ENCODE peak calls at places on chromosomes 16 and 17, in ten cellular contexts. One of them, this sample, is unnamed.

GRCh38 chr17:78239489-78239931 is 8.1 kb downstream of the TMEM235 start:
- DNase-seq in left ventricle myocardium inferior: no peak
- DNase-seq in cardiac muscle cell: no peak
- DNase-seq in colonic mucosa: no peak
- DNase-seq in fibroblast of lung: no peak
- DNase-seq in uterus: no peak
- DNase-seq in A549: no peak
- DNase-seq in thoracic aorta: no peak
- DNase-seq in hepatocyte: peak; percentile 8
- DNase-seq in psoas muscle: no peak
- DNase-seq in this sample: peak; percentile 33

GRCh38 chr16:50326835-50327465 is 41.8 kb downstream of the BRD7 start:
- DNase-seq in fibroblast of lung: peak; percentile 31
- DNase-seq in colonic mucosa: no peak
- DNase-seq in thoracic aorta: no peak
- DNase-seq in left ventricle myocardium inferior: no peak
- DNase-seq in uterus: no peak
- DNase-seq in hepatocyte: no peak
- DNase-seq in cardiac muscle cell: peak; percentile 48
- DNase-seq in psoas muscle: no peak
- DNase-seq in A549: no peak
- DNase-seq in this sample: no peak

GRCh38 chr17:40244255-40244654 is 25.2 kb downstream of the WIPF2 start:
- DNase-seq in hepatocyte: no peak
- DNase-seq in A549: no peak
- DNase-seq in psoas muscle: no peak
- DNase-seq in colonic mucosa: no peak
- DNase-seq in fibroblast of lung: no peak
- DNase-seq in thoracic aorta: no peak
- DNase-seq in cardiac muscle cell: no peak
- DNase-seq in left ventricle myocardium inferior: no peak
- DNase-seq in uterus: no peak
- DNase-seq in this sample: no peak

GRCh38 chr16:57764341-57765159 is 29.0 kb downstream of the KATNB1 start:
- DNase-seq in hepatocyte: peak; percentile 62
- DNase-seq in fibroblast of lung: peak; percentile 80
- DNase-seq in cardiac muscle cell: no peak
- DNase-seq in left ventricle myocardium inferior: no peak
- DNase-seq in colonic mucosa: no peak
- DNase-seq in psoas muscle: peak; percentile 49
- DNase-seq in uterus: no peak
- DNase-seq in A549: peak; percentile 86
- DNase-seq in thoracic aorta: no peak
- DNase-seq in this sample: peak; percentile 77

GRCh38 chr16:23148513-23149266 is 562 bp downstream of the USP31 start:
- DNase-seq in A549: peak; percentile 35
- DNase-seq in fibroblast of lung: peak; percentile 60
- DNase-seq in cardiac muscle cell: peak; percentile 54
- DNase-seq in hepatocyte: peak; percentile 71
- DNase-seq in left ventricle myocardium inferior: peak; percentile 83
- DNase-seq in psoas muscle: peak; percentile 93
- DNase-seq in thoracic aorta: no peak
- DNase-seq in uterus: peak; percentile 76
- DNase-seq in colonic mucosa: peak; percentile 77
- DNase-seq in this sample: peak; percentile 89

GRCh38 chr17:55641559-55642160 is 81.0 kb downstream of the TMEM100 start:
- DNase-seq in left ventricle myocardium inferior: peak; percentile 63
- DNase-seq in hepatocyte: peak; percentile 71
- DNase-seq in cardiac muscle cell: peak; percentile 88
- DNase-seq in A549: peak; percentile 20
- DNase-seq in psoas muscle: peak; percentile 72
- DNase-seq in uterus: peak; percentile 75
- DNase-seq in fibroblast of lung: peak; percentile 83
- DNase-seq in thoracic aorta: no peak
- DNase-seq in colonic mucosa: peak; percentile 61
- DNase-seq in this sample: no peak

GRCh38 chr16:74724820-74725549 is 24.3 kb upstream of the MLKL start:
- DNase-seq in psoas muscle: peak; percentile 36
- DNase-seq in thoracic aorta: no peak
- DNase-seq in cardiac muscle cell: no peak
- DNase-seq in uterus: no peak
- DNase-seq in fibroblast of lung: peak; percentile 45
- DNase-seq in left ventricle myocardium inferior: no peak
- DNase-seq in hepatocyte: no peak
- DNase-seq in A549: no peak
- DNase-seq in colonic mucosa: no peak
- DNase-seq in this sample: no peak

GRCh38 chr16:15032547-15033308 is 23.1 kb downstream of the NTAN1 start:
- DNase-seq in fibroblast of lung: peak; percentile 36
- DNase-seq in thoracic aorta: no peak
- DNase-seq in uterus: no peak
- DNase-seq in hepatocyte: no peak
- DNase-seq in psoas muscle: no peak
- DNase-seq in cardiac muscle cell: no peak
- DNase-seq in colonic mucosa: no peak
- DNase-seq in left ventricle myocardium inferior: no peak
- DNase-seq in A549: no peak
- DNase-seq in this sample: no peak

GRCh38 chr16:2042666-2043295 is 4.9 kb downstream of the NTHL1 start:
- DNase-seq in psoas muscle: no peak
- DNase-seq in fibroblast of lung: no peak
- DNase-seq in A549: no peak
- DNase-seq in uterus: no peak
- DNase-seq in cardiac muscle cell: no peak
- DNase-seq in left ventricle myocardium inferior: no peak
- DNase-seq in hepatocyte: no peak
- DNase-seq in thoracic aorta: no peak
- DNase-seq in colonic mucosa: peak; percentile 62
- DNase-seq in this sample: peak; percentile 62

GRCh38 chr16:80300876-80301275 is 239.9 kb upstream of the DYNLRB2 start:
- DNase-seq in colonic mucosa: no peak
- DNase-seq in psoas muscle: no peak
- DNase-seq in fibroblast of lung: peak; percentile 2
- DNase-seq in uterus: no peak
- DNase-seq in hepatocyte: no peak
- DNase-seq in thoracic aorta: no peak
- DNase-seq in cardiac muscle cell: peak; percentile 29
- DNase-seq in left ventricle myocardium inferior: no peak
- DNase-seq in A549: no peak
- DNase-seq in this sample: no peak

GRCh38 chr17:28643979-28644781 is 778 bp downstream of the BLTP2 start:
- DNase-seq in uterus: no peak
- DNase-seq in colonic mucosa: peak; percentile 60
- DNase-seq in fibroblast of lung: peak; percentile 53
- DNase-seq in psoas muscle: peak; percentile 66
- DNase-seq in left ventricle myocardium inferior: no peak
- DNase-seq in hepatocyte: peak; percentile 77
- DNase-seq in A549: peak; percentile 83
- DNase-seq in thoracic aorta: no peak
- DNase-seq in cardiac muscle cell: peak; percentile 61
- DNase-seq in this sample: peak; percentile 67

GRCh38 chr16:86581458-86581857 is 3.1 kb downstream of the FOXL1 start:
- DNase-seq in left ventricle myocardium inferior: no peak
- DNase-seq in psoas muscle: no peak
- DNase-seq in thoracic aorta: no peak
- DNase-seq in hepatocyte: no peak
- DNase-seq in colonic mucosa: no peak
- DNase-seq in cardiac muscle cell: no peak
- DNase-seq in A549: no peak
- DNase-seq in fibroblast of lung: no peak
- DNase-seq in uterus: no peak
- DNase-seq in this sample: no peak

DNA sequence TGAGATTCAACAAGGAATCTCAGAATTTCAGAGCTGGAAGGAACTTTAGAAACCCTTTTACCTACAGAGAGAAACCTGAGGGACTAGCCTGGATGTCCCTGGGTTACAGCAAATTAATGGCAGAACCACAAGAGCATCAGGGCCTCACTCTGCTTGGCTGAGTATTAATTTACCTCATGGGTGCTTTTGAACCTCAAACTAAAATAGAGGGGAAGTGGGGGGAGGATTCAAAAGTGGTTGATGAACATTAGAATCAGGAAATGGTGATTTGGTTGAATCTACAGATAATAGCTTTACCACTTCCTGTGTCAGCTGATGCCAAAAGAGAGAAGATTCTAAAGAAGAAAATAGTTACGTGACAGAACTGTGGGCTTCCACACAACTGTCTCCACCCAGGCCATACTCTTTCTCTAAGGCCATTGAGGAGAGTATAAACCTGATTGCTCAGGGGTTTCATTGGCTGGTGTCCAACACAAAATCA is 11.3 kb upstream of the SKAP1 start:
- DNase-seq in psoas muscle: no peak
- DNase-seq in left ventricle myocardium inferior: no peak
- DNase-seq in colonic mucosa: no peak
- DNase-seq in A549: no peak
- DNase-seq in thoracic aorta: no peak
- DNase-seq in hepatocyte: no peak
- DNase-seq in uterus: no peak
- DNase-seq in cardiac muscle cell: no peak
- DNase-seq in fibroblast of lung: no peak
- DNase-seq in this sample: no peak
- H3K4me1 ChIP-seq in psoas muscle: no peaks in the 10 kb centered on the region
- H3K4me1 ChIP-seq in left ventricle myocardium inferior: no peaks in the 10 kb centered on the region
- H3K4me1 ChIP-seq in colonic mucosa: no peaks in the 10 kb centered on the region
- H3K4me1 ChIP-seq in A549: no peaks in the 10 kb centered on the region
- H3K4me1 ChIP-seq in thoracic aorta: no peaks in the 10 kb centered on the region
- H3K4me1 ChIP-seq in hepatocyte: peaks cover 8% of the 10 kb centered on the region
- H3K4me1 ChIP-seq in uterus: no peaks in the 10 kb centered on the region
- H3K4me1 ChIP-seq in cardiac muscle cell: peaks cover 25% of the 10 kb centered on the region
- H3K4me1 ChIP-seq in fibroblast of lung: no peaks in the 10 kb centered on the region
- H3K4me1 ChIP-seq in this sample: no peaks in the 10 kb centered on the region

GRCh38 chr17:76707985-76708807 is 2.6 kb downstream of the MXRA7 start:
- DNase-seq in left ventricle myocardium inferior: peak; percentile 53
- DNase-seq in thoracic aorta: no peak
- DNase-seq in cardiac muscle cell: peak; percentile 69
- DNase-seq in uterus: no peak
- DNase-seq in A549: no peak
- DNase-seq in fibroblast of lung: no peak
- DNase-seq in hepatocyte: no peak
- DNase-seq in colonic mucosa: no peak
- DNase-seq in psoas muscle: peak; percentile 64
- DNase-seq in this sample: no peak
- H3K4me1 ChIP-seq in left ventricle myocardium inferior: peaks cover 87% of the 10 kb centered on the region
- H3K4me1 ChIP-seq in thoracic aorta: peaks cover 18% of the 10 kb centered on the region
- H3K4me1 ChIP-seq in cardiac muscle cell: peaks cover 30% of the 10 kb centered on the region
- H3K4me1 ChIP-seq in uterus: peaks cover 10% of the 10 kb centered on the region
- H3K4me1 ChIP-seq in A549: peaks cover 22% of the 10 kb centered on the region
- H3K4me1 ChIP-seq in fibroblast of lung: peaks cover 19% of the 10 kb centered on the region
- H3K4me1 ChIP-seq in hepatocyte: peaks cover 34% of the 10 kb centered on the region
- H3K4me1 ChIP-seq in colonic mucosa: no peaks in the 10 kb centered on the region
- H3K4me1 ChIP-seq in psoas muscle: peaks cover 34% of the 10 kb centered on the region
- H3K4me1 ChIP-seq in this sample: peaks cover 26% of the 10 kb centered on the region

GRCh38 chr17:77072670-77073069 is 68.1 kb upstream of the SEC14L1 start:
- DNase-seq in fibroblast of lung: no peak
- DNase-seq in psoas muscle: no peak
- DNase-seq in colonic mucosa: no peak
- DNase-seq in hepatocyte: no peak
- DNase-seq in thoracic aorta: no peak
- DNase-seq in cardiac muscle cell: no peak
- DNase-seq in uterus: no peak
- DNase-seq in left ventricle myocardium inferior: no peak
- DNase-seq in A549: no peak
- DNase-seq in this sample: no peak

GRCh38 chr17:77074681-77075080 is 66.1 kb upstream of the SEC14L1 start:
- DNase-seq in fibroblast of lung: no peak
- DNase-seq in cardiac muscle cell: no peak
- DNase-seq in left ventricle myocardium inferior: no peak
- DNase-seq in uterus: no peak
- DNase-seq in thoracic aorta: no peak
- DNase-seq in A549: no peak
- DNase-seq in psoas muscle: no peak
- DNase-seq in hepatocyte: no peak
- DNase-seq in colonic mucosa: no peak
- DNase-seq in this sample: peak; percentile 36

GRCh38 chr17:77070888-77071279 is 69.9 kb upstream of the SEC14L1 start:
- DNase-seq in psoas muscle: no peak
- DNase-seq in left ventricle myocardium inferior: no peak
- DNase-seq in uterus: no peak
- DNase-seq in cardiac muscle cell: no peak
- DNase-seq in fibroblast of lung: no peak
- DNase-seq in colonic mucosa: no peak
- DNase-seq in A549: no peak
- DNase-seq in hepatocyte: no peak
- DNase-seq in thoracic aorta: no peak
- DNase-seq in this sample: no peak

GRCh38 chr17:77071925-77072490 is 68.8 kb upstream of the SEC14L1 start:
- DNase-seq in cardiac muscle cell: no peak
- DNase-seq in psoas muscle: no peak
- DNase-seq in hepatocyte: no peak
- DNase-seq in left ventricle myocardium inferior: no peak
- DNase-seq in fibroblast of lung: no peak
- DNase-seq in thoracic aorta: no peak
- DNase-seq in uterus: no peak
- DNase-seq in colonic mucosa: no peak
- DNase-seq in A549: no peak
- DNase-seq in this sample: no peak

DNA sequence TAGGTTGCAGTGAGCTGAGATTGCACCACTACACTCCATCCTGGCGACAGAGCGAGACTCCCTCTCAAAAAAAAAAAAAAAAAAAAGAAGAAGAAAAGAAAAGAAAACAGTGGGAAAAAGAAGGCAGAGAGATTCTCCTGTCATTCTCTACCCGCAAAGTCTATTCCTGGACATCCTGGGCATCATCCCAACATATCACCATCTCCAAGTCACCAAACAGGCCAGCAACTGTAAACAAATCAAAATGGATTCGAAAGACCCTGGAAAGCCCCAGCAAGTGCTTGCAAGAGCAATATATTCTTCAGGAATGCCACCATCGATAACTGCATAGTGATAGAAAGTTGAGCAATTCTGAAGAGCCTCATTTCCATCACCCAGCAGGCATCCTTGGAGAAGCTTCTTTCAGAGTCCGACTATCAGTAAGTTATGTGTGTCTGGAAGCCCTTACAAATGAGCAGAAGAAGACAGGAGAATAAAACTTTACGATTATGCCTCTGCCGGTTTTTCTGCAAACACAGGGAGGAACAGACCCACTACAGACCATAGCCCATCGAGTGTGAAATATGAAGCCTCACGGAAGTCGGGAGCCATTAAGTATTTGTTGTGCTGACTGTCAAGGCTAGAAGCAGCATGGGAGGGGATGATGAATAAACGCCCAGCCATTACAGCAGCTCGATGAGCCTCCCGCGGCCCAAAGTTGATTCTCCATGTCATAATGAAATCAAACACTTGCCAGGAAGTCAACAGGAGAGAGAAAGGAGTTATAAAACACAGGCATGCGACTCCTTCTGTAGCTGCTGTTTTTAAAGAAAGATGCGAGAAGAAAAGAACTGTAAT is 64.5 kb upstream of the SEC14L1 start:
- DNase-seq in hepatocyte: no peak
- DNase-seq in A549: no peak
- DNase-seq in left ventricle myocardium inferior: no peak
- DNase-seq in cardiac muscle cell: no peak
- DNase-seq in fibroblast of lung: no peak
- DNase-seq in colonic mucosa: no peak
- DNase-seq in uterus: no peak
- DNase-seq in thoracic aorta: no peak
- DNase-seq in psoas muscle: no peak
- DNase-seq in this sample: no peak
- H3K4me1 ChIP-seq in hepatocyte: no peaks in the 10 kb centered on the region
- H3K4me1 ChIP-seq in A549: no peaks in the 10 kb centered on the region
- H3K4me1 ChIP-seq in left ventricle myocardium inferior: no peaks in the 10 kb centered on the region
- H3K4me1 ChIP-seq in cardiac muscle cell: peaks cover 12% of the 10 kb centered on the region
- H3K4me1 ChIP-seq in fibroblast of lung: no peaks in the 10 kb centered on the region
- H3K4me1 ChIP-seq in colonic mucosa: no peaks in the 10 kb centered on the region
- H3K4me1 ChIP-seq in uterus: no peaks in the 10 kb centered on the region
- H3K4me1 ChIP-seq in thoracic aorta: no peaks in the 10 kb centered on the region
- H3K4me1 ChIP-seq in psoas muscle: no peaks in the 10 kb centered on the region
- H3K4me1 ChIP-seq in this sample: no peaks in the 10 kb centered on the region

GRCh38 chr17:79812969-79813825 is 16.3 kb upstream of the CBX8 start:
- DNase-seq in uterus: no peak
- DNase-seq in cardiac muscle cell: no peak
- DNase-seq in thoracic aorta: no peak
- DNase-seq in hepatocyte: peak; percentile 62
- DNase-seq in A549: peak; percentile 64
- DNase-seq in left ventricle myocardium inferior: no peak
- DNase-seq in fibroblast of lung: no peak
- DNase-seq in psoas muscle: no peak
- DNase-seq in colonic mucosa: no peak
- DNase-seq in this sample: peak; percentile 70
- H3K4me1 ChIP-seq in uterus: peaks cover 34% of the 10 kb centered on the region
- H3K4me1 ChIP-seq in cardiac muscle cell: peaks cover 27% of the 10 kb centered on the region
- H3K4me1 ChIP-seq in thoracic aorta: peaks cover 18% of the 10 kb centered on the region
- H3K4me1 ChIP-seq in hepatocyte: peaks cover 43% of the 10 kb centered on the region
- H3K4me1 ChIP-seq in A549: peaks cover 40% of the 10 kb centered on the region
- H3K4me1 ChIP-seq in left ventricle myocardium inferior: peaks cover 56% of the 10 kb centered on the region
- H3K4me1 ChIP-seq in fibroblast of lung: no peaks in the 10 kb centered on the region
- H3K4me1 ChIP-seq in psoas muscle: peaks cover 23% of the 10 kb centered on the region
- H3K4me1 ChIP-seq in colonic mucosa: peaks cover 34% of the 10 kb centered on the region
- H3K4me1 ChIP-seq in this sample: peaks cover 36% of the 10 kb centered on the region

This sample was measured in left lung.